ENCODE peak calls at places on chromosomes 5 and 9, in eight cellular contexts. One of them, this sample, is unnamed.

GRCh38 chr9:82148849-82149544 is 160.4 kb downstream of the SPATA31D1 start:
- DNase-seq in caudate nucleus: no peak
- DNase-seq in LoVo: no peak
- DNase-seq in naive B cell: no peak
- DNase-seq in body of pancreas: no peak
- DNase-seq in RCC 7860: no peak
- DNase-seq in stimulated activated CD8-positive, alpha-beta memory T cell treated with anti-CD3 and anti-CD28 coated beads, Interleukin-2, amount 100 ng/mL, for 48 hours: no peak
- DNase-seq in Ammon's horn: peak; percentile 28
- DNase-seq in this sample: no peak

GRCh38 chr9:95031711-95032461 is 285.6 kb downstream of the FANCC start:
- DNase-seq in caudate nucleus: no peak
- DNase-seq in LoVo: no peak
- DNase-seq in naive B cell: no peak
- DNase-seq in body of pancreas: peak; percentile 96
- DNase-seq in RCC 7860: no peak
- DNase-seq in stimulated activated CD8-positive, alpha-beta memory T cell treated with anti-CD3 and anti-CD28 coated beads, Interleukin-2, amount 100 ng/mL, for 48 hours: no peak
- DNase-seq in Ammon's horn: peak; percentile 72
- DNase-seq in this sample: no peak

GRCh38 chr5:86858452-86858851 is 240.7 kb downstream of the COX7C start:
- DNase-seq in caudate nucleus: no peak
- DNase-seq in LoVo: no peak
- DNase-seq in naive B cell: no peak
- DNase-seq in body of pancreas: no peak
- DNase-seq in RCC 7860: no peak
- DNase-seq in stimulated activated CD8-positive, alpha-beta memory T cell treated with anti-CD3 and anti-CD28 coated beads, Interleukin-2, amount 100 ng/mL, for 48 hours: no peak
- DNase-seq in Ammon's horn: no peak
- DNase-seq in this sample: no peak

GRCh38 chr5:55063899-55064298 is 38.5 kb upstream of the GZMA start:
- DNase-seq in caudate nucleus: no peak
- DNase-seq in LoVo: no peak
- DNase-seq in naive B cell: no peak
- DNase-seq in body of pancreas: no peak
- DNase-seq in RCC 7860: no peak
- DNase-seq in stimulated activated CD8-positive, alpha-beta memory T cell treated with anti-CD3 and anti-CD28 coated beads, Interleukin-2, amount 100 ng/mL, for 48 hours: no peak
- DNase-seq in Ammon's horn: no peak
- DNase-seq in this sample: no peak

GRCh38 chr5:18882162-18882561 is 1105.8 kb downstream of the CDH18 start:
- DNase-seq in caudate nucleus: no peak
- DNase-seq in LoVo: no peak
- DNase-seq in naive B cell: no peak
- DNase-seq in body of pancreas: no peak
- DNase-seq in RCC 7860: no peak
- DNase-seq in stimulated activated CD8-positive, alpha-beta memory T cell treated with anti-CD3 and anti-CD28 coated beads, Interleukin-2, amount 100 ng/mL, for 48 hours: no peak
- DNase-seq in Ammon's horn: no peak
- DNase-seq in this sample: no peak

GRCh38 chr9:123135458-123135857 is 102.0 kb downstream of the GPR21 start:
- DNase-seq in caudate nucleus: no peak
- DNase-seq in LoVo: no peak
- DNase-seq in naive B cell: no peak
- DNase-seq in body of pancreas: no peak
- DNase-seq in RCC 7860: no peak
- DNase-seq in stimulated activated CD8-positive, alpha-beta memory T cell treated with anti-CD3 and anti-CD28 coated beads, Interleukin-2, amount 100 ng/mL, for 48 hours: no peak
- DNase-seq in Ammon's horn: no peak
- DNase-seq in this sample: no peak

GRCh38 chr5:120684213-120684612 is 220.1 kb downstream of the PRR16 start:
- DNase-seq in caudate nucleus: no peak
- DNase-seq in LoVo: no peak
- DNase-seq in naive B cell: no peak
- DNase-seq in body of pancreas: no peak
- DNase-seq in RCC 7860: no peak
- DNase-seq in stimulated activated CD8-positive, alpha-beta memory T cell treated with anti-CD3 and anti-CD28 coated beads, Interleukin-2, amount 100 ng/mL, for 48 hours: no peak
- DNase-seq in Ammon's horn: no peak
- DNase-seq in this sample: no peak

GRCh38 chr5:96807099-96807654 is 568 bp downstream of the ERAP1 start:
- DNase-seq in caudate nucleus: peak; percentile 82
- DNase-seq in LoVo: peak; percentile 84
- DNase-seq in naive B cell: no peak
- DNase-seq in body of pancreas: peak; percentile 89
- DNase-seq in RCC 7860: peak; percentile 23
- DNase-seq in stimulated activated CD8-positive, alpha-beta memory T cell treated with anti-CD3 and anti-CD28 coated beads, Interleukin-2, amount 100 ng/mL, for 48 hours: peak; percentile 49
- DNase-seq in Ammon's horn: peak; percentile 84
- DNase-seq in this sample: peak; percentile 69

GRCh38 chr5:69074664-69075521 is 18.9 kb upstream of the SLC30A5 start:
- DNase-seq in caudate nucleus: no peak
- DNase-seq in LoVo: no peak
- DNase-seq in naive B cell: no peak
- DNase-seq in body of pancreas: no peak
- DNase-seq in RCC 7860: no peak
- DNase-seq in stimulated activated CD8-positive, alpha-beta memory T cell treated with anti-CD3 and anti-CD28 coated beads, Interleukin-2, amount 100 ng/mL, for 48 hours: no peak
- DNase-seq in Ammon's horn: no peak
- DNase-seq in this sample: no peak

GRCh38 chr9:137705443-137705863 is 86.6 kb downstream of the EHMT1 start:
- DNase-seq in caudate nucleus: no peak
- DNase-seq in LoVo: no peak
- DNase-seq in naive B cell: peak; percentile 57
- DNase-seq in body of pancreas: no peak
- DNase-seq in RCC 7860: no peak
- DNase-seq in stimulated activated CD8-positive, alpha-beta memory T cell treated with anti-CD3 and anti-CD28 coated beads, Interleukin-2, amount 100 ng/mL, for 48 hours: peak; percentile 14
- DNase-seq in Ammon's horn: no peak
- DNase-seq in this sample: no peak

GRCh38 chr5:60339691-60340191 is 360.2 kb downstream of the DEPDC1B start:
- DNase-seq in caudate nucleus: peak; percentile 46
- DNase-seq in LoVo: no peak
- DNase-seq in naive B cell: no peak
- DNase-seq in body of pancreas: no peak
- DNase-seq in RCC 7860: no peak
- DNase-seq in stimulated activated CD8-positive, alpha-beta memory T cell treated with anti-CD3 and anti-CD28 coated beads, Interleukin-2, amount 100 ng/mL, for 48 hours: no peak
- DNase-seq in Ammon's horn: peak; percentile 77
- DNase-seq in this sample: no peak

GRCh38 chr9:89455356-89455824 is 42.5 kb downstream of the SEMA4D start:
- DNase-seq in caudate nucleus: no peak
- DNase-seq in LoVo: no peak
- DNase-seq in naive B cell: peak; percentile 35
- DNase-seq in body of pancreas: no peak
- DNase-seq in RCC 7860: no peak
- DNase-seq in stimulated activated CD8-positive, alpha-beta memory T cell treated with anti-CD3 and anti-CD28 coated beads, Interleukin-2, amount 100 ng/mL, for 48 hours: no peak
- DNase-seq in Ammon's horn: no peak
- DNase-seq in this sample: no peak

GRCh38 chr9:100595391-100596199 is 17.7 kb downstream of the CAVIN4 start:
- DNase-seq in caudate nucleus: peak; percentile 20
- DNase-seq in LoVo: peak; percentile 62
- DNase-seq in naive B cell: peak; percentile 27
- DNase-seq in body of pancreas: peak; percentile 15
- DNase-seq in RCC 7860: peak; percentile 60
- DNase-seq in stimulated activated CD8-positive, alpha-beta memory T cell treated with anti-CD3 and anti-CD28 coated beads, Interleukin-2, amount 100 ng/mL, for 48 hours: no peak
- DNase-seq in Ammon's horn: peak; percentile 83
- DNase-seq in this sample: peak; percentile 22

GRCh38 chr5:96149021-96149420 is 187.4 kb upstream of the ELL2 start:
- DNase-seq in caudate nucleus: no peak
- DNase-seq in LoVo: no peak
- DNase-seq in naive B cell: no peak
- DNase-seq in body of pancreas: no peak
- DNase-seq in RCC 7860: no peak
- DNase-seq in stimulated activated CD8-positive, alpha-beta memory T cell treated with anti-CD3 and anti-CD28 coated beads, Interleukin-2, amount 100 ng/mL, for 48 hours: no peak
- DNase-seq in Ammon's horn: no peak
- DNase-seq in this sample: no peak

GRCh38 chr5:162683280-162683679 is 615.7 kb downstream of the GABRG2 start:
- DNase-seq in caudate nucleus: no peak
- DNase-seq in LoVo: peak; percentile 46
- DNase-seq in naive B cell: no peak
- DNase-seq in body of pancreas: no peak
- DNase-seq in RCC 7860: no peak
- DNase-seq in stimulated activated CD8-positive, alpha-beta memory T cell treated with anti-CD3 and anti-CD28 coated beads, Interleukin-2, amount 100 ng/mL, for 48 hours: no peak
- DNase-seq in Ammon's horn: no peak
- DNase-seq in this sample: no peak

GRCh38 chr9:121609845-121610637 is 41.4 kb upstream of the DAB2IP start:
- DNase-seq in caudate nucleus: no peak
- DNase-seq in LoVo: peak; percentile 53
- DNase-seq in naive B cell: no peak
- DNase-seq in body of pancreas: peak; percentile 89
- DNase-seq in RCC 7860: peak; percentile 50
- DNase-seq in stimulated activated CD8-positive, alpha-beta memory T cell treated with anti-CD3 and anti-CD28 coated beads, Interleukin-2, amount 100 ng/mL, for 48 hours: no peak
- DNase-seq in Ammon's horn: no peak
- DNase-seq in this sample: peak; percentile 48

GRCh38 chr9:7234144-7234543 is 476.4 kb downstream of the KDM4C start:
- DNase-seq in caudate nucleus: no peak
- DNase-seq in LoVo: no peak
- DNase-seq in naive B cell: no peak
- DNase-seq in body of pancreas: peak; percentile 10
- DNase-seq in RCC 7860: no peak
- DNase-seq in stimulated activated CD8-positive, alpha-beta memory T cell treated with anti-CD3 and anti-CD28 coated beads, Interleukin-2, amount 100 ng/mL, for 48 hours: peak; percentile 14
- DNase-seq in Ammon's horn: no peak
- DNase-seq in this sample: no peak

GRCh38 chr5:74255692-74256091 is 384.8 kb downstream of the ENC1 start:
- DNase-seq in caudate nucleus: no peak
- DNase-seq in LoVo: no peak
- DNase-seq in naive B cell: no peak
- DNase-seq in body of pancreas: no peak
- DNase-seq in RCC 7860: no peak
- DNase-seq in stimulated activated CD8-positive, alpha-beta memory T cell treated with anti-CD3 and anti-CD28 coated beads, Interleukin-2, amount 100 ng/mL, for 48 hours: no peak
- DNase-seq in Ammon's horn: no peak
- DNase-seq in this sample: no peak

GRCh38 chr9:11992866-11993265 is 700.3 kb upstream of the TYRP1 start:
- DNase-seq in caudate nucleus: no peak
- DNase-seq in LoVo: no peak
- DNase-seq in naive B cell: no peak
- DNase-seq in body of pancreas: no peak
- DNase-seq in RCC 7860: no peak
- DNase-seq in stimulated activated CD8-positive, alpha-beta memory T cell treated with anti-CD3 and anti-CD28 coated beads, Interleukin-2, amount 100 ng/mL, for 48 hours: no peak
- DNase-seq in Ammon's horn: no peak
- DNase-seq in this sample: no peak

GRCh38 chr9:32136700-32137339 is 247.6 kb upstream of the ACO1 start:
- DNase-seq in caudate nucleus: no peak
- DNase-seq in LoVo: no peak
- DNase-seq in naive B cell: no peak
- DNase-seq in body of pancreas: no peak
- DNase-seq in RCC 7860: no peak
- DNase-seq in stimulated activated CD8-positive, alpha-beta memory T cell treated with anti-CD3 and anti-CD28 coated beads, Interleukin-2, amount 100 ng/mL, for 48 hours: no peak
- DNase-seq in Ammon's horn: no peak
- DNase-seq in this sample: no peak

GRCh38 chr5:60846298-60846697 is 2.2 kb upstream of the ELOVL7 start:
- DNase-seq in caudate nucleus: no peak
- DNase-seq in LoVo: no peak
- DNase-seq in naive B cell: no peak
- DNase-seq in body of pancreas: no peak
- DNase-seq in RCC 7860: no peak
- DNase-seq in stimulated activated CD8-positive, alpha-beta memory T cell treated with anti-CD3 and anti-CD28 coated beads, Interleukin-2, amount 100 ng/mL, for 48 hours: no peak
- DNase-seq in Ammon's horn: no peak
- DNase-seq in this sample: no peak

GRCh38 chr5:110439280-110439679 is 287.2 kb downstream of the TMEM232 start:
- DNase-seq in caudate nucleus: no peak
- DNase-seq in LoVo: no peak
- DNase-seq in naive B cell: no peak
- DNase-seq in body of pancreas: no peak
- DNase-seq in RCC 7860: no peak
- DNase-seq in stimulated activated CD8-positive, alpha-beta memory T cell treated with anti-CD3 and anti-CD28 coated beads, Interleukin-2, amount 100 ng/mL, for 48 hours: no peak
- DNase-seq in Ammon's horn: no peak
- DNase-seq in this sample: no peak

GRCh38 chr9:96344458-96345180 is 38.9 kb downstream of the SLC35D2 start:
- DNase-seq in caudate nucleus: peak; percentile 73
- DNase-seq in LoVo: peak; percentile 75
- DNase-seq in naive B cell: no peak
- DNase-seq in body of pancreas: peak; percentile 12
- DNase-seq in RCC 7860: peak; percentile 90
- DNase-seq in stimulated activated CD8-positive, alpha-beta memory T cell treated with anti-CD3 and anti-CD28 coated beads, Interleukin-2, amount 100 ng/mL, for 48 hours: no peak
- DNase-seq in Ammon's horn: peak; percentile 82
- DNase-seq in this sample: no peak

GRCh38 chr5:165209101-165209727 is 1703.8 kb downstream of the MAT2B start:
- DNase-seq in caudate nucleus: no peak
- DNase-seq in LoVo: peak; percentile 36
- DNase-seq in naive B cell: peak; percentile 6
- DNase-seq in body of pancreas: no peak
- DNase-seq in RCC 7860: peak; percentile 16
- DNase-seq in stimulated activated CD8-positive, alpha-beta memory T cell treated with anti-CD3 and anti-CD28 coated beads, Interleukin-2, amount 100 ng/mL, for 48 hours: no peak
- DNase-seq in Ammon's horn: peak; percentile 36
- DNase-seq in this sample: no peak

GRCh38 chr9:129850821-129851540 is 15.7 kb downstream of the USP20 start:
- DNase-seq in caudate nucleus: no peak
- DNase-seq in LoVo: no peak
- DNase-seq in naive B cell: no peak
- DNase-seq in body of pancreas: no peak
- DNase-seq in RCC 7860: no peak
- DNase-seq in stimulated activated CD8-positive, alpha-beta memory T cell treated with anti-CD3 and anti-CD28 coated beads, Interleukin-2, amount 100 ng/mL, for 48 hours: no peak
- DNase-seq in Ammon's horn: no peak
- DNase-seq in this sample: no peak

GRCh38 chr5:37495668-37496067 is 116.5 kb downstream of the WDR70 start:
- DNase-seq in caudate nucleus: no peak
- DNase-seq in LoVo: peak; percentile 52
- DNase-seq in naive B cell: no peak
- DNase-seq in body of pancreas: no peak
- DNase-seq in RCC 7860: peak; percentile 57
- DNase-seq in stimulated activated CD8-positive, alpha-beta memory T cell treated with anti-CD3 and anti-CD28 coated beads, Interleukin-2, amount 100 ng/mL, for 48 hours: no peak
- DNase-seq in Ammon's horn: no peak
- DNase-seq in this sample: no peak

GRCh38 chr9:28941856-28942255 is 1368.6 kb upstream of the C9orf72 start:
- DNase-seq in caudate nucleus: no peak
- DNase-seq in LoVo: no peak
- DNase-seq in naive B cell: no peak
- DNase-seq in body of pancreas: no peak
- DNase-seq in RCC 7860: no peak
- DNase-seq in stimulated activated CD8-positive, alpha-beta memory T cell treated with anti-CD3 and anti-CD28 coated beads, Interleukin-2, amount 100 ng/mL, for 48 hours: no peak
- DNase-seq in Ammon's horn: no peak
- DNase-seq in this sample: no peak

GRCh38 chr5:91419571-91420537 is 36.7 kb upstream of the ARRDC3 start:
- DNase-seq in caudate nucleus: peak; percentile 5
- DNase-seq in LoVo: peak; percentile 64
- DNase-seq in naive B cell: peak; percentile 51
- DNase-seq in body of pancreas: peak; percentile 69
- DNase-seq in RCC 7860: peak; percentile 8
- DNase-seq in stimulated activated CD8-positive, alpha-beta memory T cell treated with anti-CD3 and anti-CD28 coated beads, Interleukin-2, amount 100 ng/mL, for 48 hours: peak; percentile 34
- DNase-seq in Ammon's horn: peak; percentile 62
- DNase-seq in this sample: peak; percentile 40

GRCh38 chr9:128027705-128028104 is 39.4 kb downstream of the NAIF1 start:
- DNase-seq in caudate nucleus: no peak
- DNase-seq in LoVo: no peak
- DNase-seq in naive B cell: no peak
- DNase-seq in body of pancreas: no peak
- DNase-seq in RCC 7860: no peak
- DNase-seq in stimulated activated CD8-positive, alpha-beta memory T cell treated with anti-CD3 and anti-CD28 coated beads, Interleukin-2, amount 100 ng/mL, for 48 hours: no peak
- DNase-seq in Ammon's horn: no peak
- DNase-seq in this sample: no peak

GRCh38 chr5:76372320-76373054 is 30.6 kb upstream of the IQGAP2 start:
- DNase-seq in caudate nucleus: no peak
- DNase-seq in LoVo: peak; percentile 90
- DNase-seq in naive B cell: no peak
- DNase-seq in body of pancreas: peak; percentile 43
- DNase-seq in RCC 7860: peak; percentile 89
- DNase-seq in stimulated activated CD8-positive, alpha-beta memory T cell treated with anti-CD3 and anti-CD28 coated beads, Interleukin-2, amount 100 ng/mL, for 48 hours: no peak
- DNase-seq in Ammon's horn: peak; percentile 25
- DNase-seq in this sample: no peak

GRCh38 chr5:146076455-146076854 is 28.9 kb downstream of the PLAC8L1 start:
- DNase-seq in caudate nucleus: no peak
- DNase-seq in LoVo: no peak
- DNase-seq in naive B cell: no peak
- DNase-seq in body of pancreas: no peak
- DNase-seq in RCC 7860: no peak
- DNase-seq in stimulated activated CD8-positive, alpha-beta memory T cell treated with anti-CD3 and anti-CD28 coated beads, Interleukin-2, amount 100 ng/mL, for 48 hours: no peak
- DNase-seq in Ammon's horn: no peak
- DNase-seq in this sample: no peak

GRCh38 chr9:115291841-115292240 is 173.9 kb upstream of the TNC start:
- DNase-seq in caudate nucleus: no peak
- DNase-seq in LoVo: peak; percentile 69
- DNase-seq in naive B cell: no peak
- DNase-seq in body of pancreas: no peak
- DNase-seq in RCC 7860: no peak
- DNase-seq in stimulated activated CD8-positive, alpha-beta memory T cell treated with anti-CD3 and anti-CD28 coated beads, Interleukin-2, amount 100 ng/mL, for 48 hours: no peak
- DNase-seq in Ammon's horn: no peak
- DNase-seq in this sample: peak; percentile 63

GRCh38 chr9:110116543-110116885 is 91.4 kb downstream of the C9orf152 start:
- DNase-seq in caudate nucleus: no peak
- DNase-seq in LoVo: no peak
- DNase-seq in naive B cell: no peak
- DNase-seq in body of pancreas: no peak
- DNase-seq in RCC 7860: peak; percentile 58
- DNase-seq in stimulated activated CD8-positive, alpha-beta memory T cell treated with anti-CD3 and anti-CD28 coated beads, Interleukin-2, amount 100 ng/mL, for 48 hours: no peak
- DNase-seq in Ammon's horn: no peak
- DNase-seq in this sample: no peak

GRCh38 chr5:111583761-111584203 is 71.4 kb upstream of the STARD4 start:
- DNase-seq in caudate nucleus: no peak
- DNase-seq in LoVo: no peak
- DNase-seq in naive B cell: no peak
- DNase-seq in body of pancreas: no peak
- DNase-seq in RCC 7860: no peak
- DNase-seq in stimulated activated CD8-positive, alpha-beta memory T cell treated with anti-CD3 and anti-CD28 coated beads, Interleukin-2, amount 100 ng/mL, for 48 hours: no peak
- DNase-seq in Ammon's horn: no peak
- DNase-seq in this sample: no peak